ENCODE peak calls at places on chromosome 17, in ten cellular contexts. O is astrocyte of the spinal cord; N is M059J; M is stimulated activated CD8-positive, alpha-beta memory T cell treated with anti-CD3 and anti-CD28 coated beads, Interleukin-12 subunit alpha, Interleukin-12 subunit beta, amount 100 ng/mL, for 4 hours; L is EL; J is non-pigmented ciliary epithelial cell; C is A673; P is lung; G is activated CD8-positive, alpha-beta T cell treated with anti-CD3 and anti-CD28 coated beads, Interleukin-2, amount 10 ng/mL, durations not matched to agents 7 days and 5 days; X is effector CD8-positive, alpha-beta T cell. I is an unnamed sample.

GRCh38 chr17:28925912-28926365 is 23.1 kb upstream of the DHRS13 start:
- DNase-seq in X (no peak), M (no peak), N (peak), O (peak), J (peak), L (peak), G (peak), P (no peak), C (no peak), I (peak)

GRCh38 chr17:76076765-76077581 is 2.0 kb upstream of the ZACN start:
- DNase-seq in M (no peak), C (no peak), P (no peak), L (no peak), G (peak), O (no peak), N (no peak), X (peak), J (no peak), I (no peak)

GRCh38 chr17:12731839-12732238 is 57.5 kb upstream of the ARHGAP44 start:
- DNase-seq in M (no peak), X (no peak), G (no peak), P (no peak), L (no peak), C (no peak), O (no peak), J (no peak), N (no peak), I (no peak)

GRCh38 chr17:29140631-29141483 is 39.3 kb downstream of the MYO18A start:
- DNase-seq in X (peak), O (no peak), J (no peak), C (peak), L (no peak), G (peak), P (no peak), N (no peak), M (no peak), I (no peak)

GRCh38 chr17:21595086-21595485 is 97.2 kb upstream of the KCNJ18 start:
- DNase-seq in O (no peak), X (no peak), L (no peak), N (no peak), M (no peak), J (no peak), G (no peak), C (no peak), P (no peak), I (no peak)

GRCh38 chr17:80980397-80981061 is 11.1 kb upstream of the CHMP6 start:
- DNase-seq in L (peak), O (peak), G (no peak), N (peak), J (no peak), X (no peak), P (no peak), M (peak), C (no peak), I (no peak)

GRCh38 chr17:27452828-27453227 is 3.4 kb upstream of the KSR1 start:
- DNase-seq in C (no peak), G (no peak), M (no peak), X (no peak), J (no peak), P (no peak), L (no peak), O (no peak), N (no peak), I (no peak)

GRCh38 chr17:47733047-47733413 is at the start of gene TBX21:
- DNase-seq in N (peak), P (peak), C (peak), X (peak), M (peak), G (peak), J (no peak), L (peak), O (no peak), I (peak)

GRCh38 chr17:81365601-81366585 is 29.4 kb upstream of the BAHCC1 start:
- DNase-seq in C (no peak), J (no peak), M (no peak), O (peak), X (no peak), L (no peak), G (peak), P (peak), N (peak), I (peak)